ENCODE peak calls at places on chromosome 9, in nine cellular contexts. Q is left ventricle myocardium inferior, E is PC-3, I is ovary, O is uterus, Z is upper lobe of right lung, P is mammary epithelial cell, V is suprapubic skin, F is esophagus squamous epithelium. K is an unnamed sample. For H3K4me1, the result is how much of the 10 kb centered on the place peaks cover.

GRCh38 chr9:88494983-88495721 is 39.8 kb upstream of the NXNL2 start:
- DNase-seq in Q (no peak), E (no peak), I (no peak), O (no peak), Z (peak), P (no peak), V (no peak), F (no peak), K (no peak)

GRCh38 chr9:129989740-129990139 is 53.2 kb downstream of the FNBP1 start:
- DNase-seq in Q (no peak), E (peak), I (no peak), O (no peak), Z (no peak), P (no peak), V (no peak), F (no peak), K (no peak)

GRCh38 chr9:4034404-4034803 is 265.5 kb downstream of the GLIS3 start:
- DNase-seq in Q (no peak), E (no peak), I (no peak), O (no peak), Z (no peak), P (no peak), V (no peak), F (no peak), K (no peak)

GRCh38 chr9:91073811-91074771 is 272.5 kb downstream of the SYK start:
- DNase-seq in Q (no peak), E (no peak), I (no peak), O (no peak), Z (no peak), P (no peak), V (no peak), F (no peak), K (no peak)

GRCh38 chr9:85483214-85483613 is 258.5 kb downstream of the AGTPBP1 start:
- DNase-seq in Q (no peak), E (peak), I (no peak), O (no peak), Z (no peak), P (no peak), V (no peak), F (no peak), K (no peak)

GRCh38 chr9:99732715-99733114 is 89.0 kb upstream of the NR4A3 start:
- DNase-seq in Q (no peak), E (no peak), I (no peak), O (no peak), Z (no peak), P (no peak), V (no peak), F (no peak), K (no peak)

GRCh38 chr9:4147476-4148214 is 152.2 kb downstream of the GLIS3 start:
- DNase-seq in Q (no peak), E (no peak), I (no peak), O (no peak), Z (no peak), P (peak), V (no peak), F (no peak), K (no peak)

GRCh38 chr9:88532320-88532719 is 2.7 kb upstream of the NXNL2 start:
- DNase-seq in Q (peak), E (no peak), I (peak), O (peak), Z (no peak), P (no peak), V (peak), F (no peak), K (peak)

GRCh38 chr9:110752766-110753165 is 84.2 kb downstream of the MUSK start:
- DNase-seq in Q (no peak), E (peak), I (no peak), O (no peak), Z (no peak), P (peak), V (no peak), F (no peak), K (no peak)

GRCh38 chr9:98146101-98146991 is 27.3 kb upstream of the TRIM14 start:
- DNase-seq in Q (peak), E (peak), I (no peak), O (no peak), Z (peak), P (peak), V (peak), F (no peak), K (no peak)

GRCh38 chr9:121601234-121601633 is 50.2 kb upstream of the DAB2IP start:
- DNase-seq in Q (no peak), E (no peak), I (no peak), O (no peak), Z (no peak), P (peak), V (no peak), F (no peak), K (no peak)

GRCh38 chr9:89916001-89916635 is 311.3 kb downstream of the GADD45G start:
- DNase-seq in Q (no peak), E (no peak), I (no peak), O (no peak), Z (no peak), P (no peak), V (no peak), F (no peak), K (no peak)

GRCh38 chr9:133592731-133593409 is 16.3 kb downstream of the FAM163B start:
- DNase-seq in Q (no peak), E (no peak), I (no peak), O (no peak), Z (no peak), P (no peak), V (no peak), F (no peak), K (no peak)

GRCh38 chr9:120431268-120431667 is 148.7 kb downstream of the CDK5RAP2 start:
- DNase-seq in Q (no peak), E (no peak), I (no peak), O (no peak), Z (no peak), P (no peak), V (no peak), F (no peak), K (no peak)

GRCh38 chr9:92147030-92147853 is 32.0 kb upstream of the SPTLC1 start:
- DNase-seq in Q (peak), E (peak), I (peak), O (peak), Z (peak), P (peak), V (no peak), F (no peak), K (peak)

GRCh38 chr9:121929893-121930875 is 162.9 kb downstream of the TTLL11 start:
- DNase-seq in Q (no peak), E (no peak), I (no peak), O (no peak), Z (no peak), P (no peak), V (no peak), F (no peak), K (no peak)

GRCh38 chr9:112629890-112630485 is 87.9 kb downstream of the INIP start:
- DNase-seq in Q (no peak), E (no peak), I (no peak), O (no peak), Z (no peak), P (no peak), V (no peak), F (no peak), K (no peak)

GRCh38 chr9:90827181-90827866 is 25.7 kb downstream of the SYK start:
- DNase-seq in Q (no peak), E (no peak), I (no peak), O (no peak), Z (no peak), P (no peak), V (no peak), F (no peak), K (no peak)

GRCh38 chr9:17031546-17031945 is 103.3 kb upstream of the CNTLN start:
- DNase-seq in Q (no peak), E (no peak), I (no peak), O (no peak), Z (no peak), P (no peak), V (no peak), F (no peak), K (no peak)

GRCh38 chr9:126781717-126782388 is 23.0 kb upstream of the ZBTB43 start:
- DNase-seq in Q (peak), E (peak), I (peak), O (peak), Z (peak), P (peak), V (peak), F (no peak), K (peak)

GRCh38 chr9:126777733-126778132 is 27.1 kb upstream of the ZBTB43 start:
- DNase-seq in Q (no peak), E (peak), I (no peak), O (no peak), Z (peak), P (peak), V (no peak), F (no peak), K (no peak)

GRCh38 chr9:126784401-126784800 is 20.4 kb upstream of the ZBTB43 start:
- DNase-seq in Q (no peak), E (no peak), I (no peak), O (no peak), Z (peak), P (no peak), V (no peak), F (no peak), K (no peak)

GRCh38 chr9:126783958-126784357 is 20.9 kb upstream of the ZBTB43 start:
- DNase-seq in Q (no peak), E (no peak), I (no peak), O (no peak), Z (no peak), P (no peak), V (no peak), F (no peak), K (no peak)

GRCh38 chr9:126781186-126781585 is 23.7 kb upstream of the ZBTB43 start:
- DNase-seq in Q (no peak), E (no peak), I (no peak), O (no peak), Z (peak), P (no peak), V (no peak), F (no peak), K (no peak)
- H3K4me1 ChIP-seq in Q (under half), E (under half), I (under half), O (under half), Z (under half), P (under half), V (under half), F (under half), K (under half)

GRCh38 chr9:136422876-136423275 is 12.4 kb downstream of the PMPCA start:
- DNase-seq in Q (no peak), E (no peak), I (no peak), O (no peak), Z (no peak), P (no peak), V (peak), F (no peak), K (no peak)
- TF ChIP-seq CTCF in Q (no peak), E (no peak), I (no peak), O (no peak), Z (no peak), P (no peak), V (no peak), F (no peak), K (no peak)

GRCh38 chr9:137918331-137919094 is 40.9 kb downstream of the CACNA1B start:
- DNase-seq in Q (peak), E (no peak), I (no peak), O (no peak), Z (no peak), P (no peak), V (no peak), F (no peak), K (peak)

GRCh38 chr9:137919649-137920101 is 42.1 kb downstream of the CACNA1B start:
- DNase-seq in Q (no peak), E (no peak), I (no peak), O (no peak), Z (no peak), P (no peak), V (no peak), F (no peak), K (no peak)

GRCh38 chr9:137917795-137918194 is 40.2 kb downstream of the CACNA1B start:
- DNase-seq in Q (no peak), E (no peak), I (no peak), O (no peak), Z (no peak), P (no peak), V (no peak), F (no peak), K (no peak)

GRCh38 chr9:137920753-137921152 is 43.2 kb downstream of the CACNA1B start:
- DNase-seq in Q (no peak), E (no peak), I (no peak), O (no peak), Z (no peak), P (no peak), V (no peak), F (no peak), K (no peak)

GRCh38 chr9:137919095-137919465 is 41.5 kb downstream of the CACNA1B start:
- DNase-seq in Q (no peak), E (no peak), I (no peak), O (no peak), Z (no peak), P (no peak), V (no peak), F (no peak), K (no peak)
- H3K27ac ChIP-seq in Q (no peak), E (no peak), I (no peak), O (no peak), Z (no peak), P (no peak), V (no peak), F (no peak), K (no peak)

GRCh38 chr9:126504086-126504976 is 109.4 kb upstream of the LMX1B start:
- DNase-seq in Q (no peak), E (no peak), I (no peak), O (no peak), Z (no peak), P (no peak), V (no peak), F (no peak), K (no peak)
- H3K4me1 ChIP-seq in Q (under half), E (under half), I (under half), O (under half), Z (under half), P (under half), V (under half), F (under half), K (under half)

GRCh38 chr9:21473236-21473635 is 8.9 kb downstream of the IFNE start:
- DNase-seq in Q (no peak), E (no peak), I (no peak), O (no peak), Z (no peak), P (no peak), V (no peak), F (no peak), K (no peak)
- TF ChIP-seq CTCF in Q (no peak), E (peak), I (no peak), O (no peak), Z (no peak), P (peak), V (no peak), F (no peak), K (no peak)

GRCh38 chr9:94944623-94945022 is 218.1 kb downstream of the AOPEP start:
- DNase-seq in Q (no peak), E (no peak), I (no peak), O (no peak), Z (no peak), P (no peak), V (no peak), F (no peak), K (no peak)
- H3K27ac ChIP-seq in Q (peak), E (peak), I (no peak), O (peak), Z (no peak), P (peak), V (no peak), F (peak), K (no peak)

DNA sequence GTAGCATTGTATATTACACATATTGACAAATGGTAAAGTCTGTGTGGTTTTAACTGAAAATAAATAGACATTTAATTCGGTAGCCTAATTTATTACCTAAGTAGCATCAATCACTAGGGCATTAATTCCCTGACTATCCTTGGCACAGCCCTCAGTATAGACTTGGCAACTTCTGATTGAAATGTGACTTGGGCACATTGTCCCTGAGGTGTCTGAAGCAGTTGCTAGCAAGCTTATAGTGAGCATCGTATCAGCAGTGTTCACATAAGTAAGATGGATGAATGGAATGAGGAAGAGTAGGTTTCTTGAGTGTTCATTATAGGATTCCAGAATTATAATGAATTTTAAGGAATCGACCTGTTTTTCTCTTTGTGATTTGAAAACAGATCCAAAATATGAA is 16.1 kb downstream of the LURAP1L start:
- DNase-seq in Q (no peak), E (no peak), I (no peak), O (no peak), Z (no peak), P (no peak), V (no peak), F (no peak), K (no peak)
- H3K4me1 ChIP-seq in Q (under half), E (under half), I (under half), O (under half), Z (under half), P (under half), V (under half), F (under half), K (half or more)

DNA sequence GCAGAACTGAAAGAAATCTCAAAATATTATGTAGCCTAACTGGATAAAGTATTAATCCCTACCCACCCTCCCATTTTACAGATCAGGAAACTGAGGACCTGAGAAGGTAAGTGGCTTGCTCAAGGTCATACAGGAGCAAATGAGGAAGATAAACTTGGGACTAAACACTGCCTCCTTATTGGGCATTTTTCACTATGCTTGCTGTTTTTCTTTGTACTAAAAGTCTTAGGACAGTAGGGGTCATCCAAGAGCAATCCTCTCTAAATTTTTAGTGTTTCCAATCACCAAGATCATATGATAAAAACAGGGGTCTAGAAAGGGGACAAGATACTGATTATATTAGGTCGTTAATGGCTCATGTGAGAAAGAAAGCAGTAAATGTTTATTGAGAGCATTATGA is 80.8 kb downstream of the RORB start:
- DNase-seq in Q (no peak), E (peak), I (no peak), O (no peak), Z (no peak), P (no peak), V (no peak), F (no peak), K (no peak)
- TF ChIP-seq CTCF in Q (no peak), E (peak), I (no peak), O (no peak), Z (no peak), P (peak), V (no peak), F (no peak), K (no peak)

K was measured in heart right ventricle.